ENCODE peak calls at places on chromosomes 11 and 22, in nine cellular contexts. I, Z, A, Q, X, R, L, N and F are unnamed samples.

GRCh38 chr11:1435820-1436467 is 46.2 kb downstream of the BRSK2 start:
- DNase-seq in I (no peak), Z (peak), A (no peak), Q (no peak), X (no peak), R (no peak), L (no peak), N (no peak), F (peak)

GRCh38 chr11:120925944-120926343 is 98.0 kb upstream of the TBCEL start:
- DNase-seq in I (no peak), Z (no peak), A (no peak), Q (no peak), X (no peak), R (no peak), L (no peak), N (no peak), F (no peak)

GRCh38 chr11:20097319-20098221 is 62.7 kb downstream of the DBX1 start:
- DNase-seq in I (no peak), Z (no peak), A (no peak), Q (no peak), X (no peak), R (no peak), L (peak), N (no peak), F (no peak)

GRCh38 chr11:65559535-65559934 is 1.4 kb upstream of the LTBP3 start:
- DNase-seq in I (no peak), Z (no peak), A (no peak), Q (no peak), X (no peak), R (no peak), L (no peak), N (peak), F (no peak)

GRCh38 chr22:23061471-23062280 is 8.6 kb upstream of the GNAZ start:
- DNase-seq in I (no peak), Z (no peak), A (peak), Q (no peak), X (no peak), R (no peak), L (no peak), N (no peak), F (no peak)

GRCh38 chr22:25067851-25068421 is 115.4 kb downstream of the KIAA1671 start:
- DNase-seq in I (no peak), Z (no peak), A (no peak), Q (peak), X (peak), R (no peak), L (no peak), N (peak), F (no peak)

GRCh38 chr11:119505861-119506260 is 82.9 kb upstream of the THY1 start:
- DNase-seq in I (no peak), Z (no peak), A (peak), Q (no peak), X (no peak), R (no peak), L (no peak), N (no peak), F (no peak)

GRCh38 chr22:25551396-25551795 is 13.1 kb upstream of the GRK3 start:
- DNase-seq in I (no peak), Z (no peak), A (no peak), Q (no peak), X (no peak), R (no peak), L (no peak), N (no peak), F (no peak)

GRCh38 chr22:25495286-25495685 is 69.2 kb upstream of the GRK3 start:
- DNase-seq in I (peak), Z (no peak), A (no peak), Q (no peak), X (no peak), R (no peak), L (peak), N (no peak), F (no peak)

GRCh38 chr11:2262301-2263011 is 7.9 kb downstream of the ASCL2 start:
- DNase-seq in I (no peak), Z (no peak), A (no peak), Q (no peak), X (no peak), R (no peak), L (no peak), N (no peak), F (no peak)

GRCh38 chr11:22730319-22730718 is 63.9 kb downstream of the GAS2 start:
- DNase-seq in I (peak), Z (no peak), A (no peak), Q (no peak), X (no peak), R (no peak), L (peak), N (no peak), F (no peak)